ENCODE peak calls at places on chromosomes 3 and 15, in four cellular contexts. K, B, J and R are unnamed samples. For H3K9me3, the result is how much of the 10 kb centered on the place peaks cover.

GRCh38 chr3:127694467-127695215 is 21.9 kb downstream of the ABTB1 start:
- DNase-seq in K (peak), B (no peak), J (peak), R (peak)

GRCh38 chr15:62895139-62895866 is 147.2 kb upstream of the TPM1 start:
- DNase-seq in K (no peak), B (no peak), J (no peak), R (no peak)

GRCh38 chr3:147656023-147656422 is 246.9 kb downstream of the ZIC1 start:
- DNase-seq in K (no peak), B (no peak), J (no peak), R (no peak)

GRCh38 chr3:140630366-140630765 is 47.5 kb upstream of the TRIM42 start:
- DNase-seq in K (no peak), B (no peak), J (no peak), R (no peak)

GRCh38 chr3:159941043-159941994 is 47.3 kb upstream of the IL12A start:
- DNase-seq in K (no peak), B (no peak), J (no peak), R (no peak)

GRCh38 chr3:133994166-133994910 is 35.4 kb downstream of the SLCO2A1 start:
- DNase-seq in K (no peak), B (no peak), J (no peak), R (no peak)

GRCh38 chr3:98977520-98977919 is 76.0 kb upstream of the DCBLD2 start:
- DNase-seq in K (no peak), B (no peak), J (no peak), R (no peak)

GRCh38 chr3:8324727-8325126 is 176.9 kb upstream of the LMCD1 start:
- DNase-seq in K (peak), B (no peak), J (peak), R (peak)

GRCh38 chr3:171712168-171712938 is 97.9 kb downstream of the PLD1 start:
- DNase-seq in K (no peak), B (no peak), J (no peak), R (no peak)

GRCh38 chr15:70466305-70466704 is 297.1 kb downstream of the UACA start:
- DNase-seq in K (no peak), B (no peak), J (no peak), R (no peak)

GRCh38 chr3:192894676-192895075 is 23.0 kb downstream of the MB21D2 start:
- DNase-seq in K (no peak), B (no peak), J (no peak), R (no peak)

GRCh38 chr3:172708905-172709775 is 1.7 kb downstream of the NCEH1 start:
- DNase-seq in K (no peak), B (no peak), J (no peak), R (no peak)

GRCh38 chr15:25055356-25056068 is 100.7 kb downstream of the SNRPN start:
- DNase-seq in K (no peak), B (no peak), J (no peak), R (no peak)
- H3K9me3 ChIP-seq in K (half or more), B (half or more), J (half or more), R (half or more)

GRCh38 chr3:292038-292437 is 95.5 kb downstream of the CHL1 start:
- DNase-seq in K (no peak), B (no peak), J (no peak), R (no peak)

GRCh38 chr3:294096-294495 is 97.5 kb downstream of the CHL1 start:
- DNase-seq in K (no peak), B (no peak), J (no peak), R (no peak)

GRCh38 chr3:288383-288782 is 91.8 kb downstream of the CHL1 start:
- DNase-seq in K (no peak), B (no peak), J (no peak), R (no peak)

GRCh38 chr3:294581-294980 is 98.0 kb downstream of the CHL1 start:
- DNase-seq in K (no peak), B (no peak), J (no peak), R (no peak)

DNA sequence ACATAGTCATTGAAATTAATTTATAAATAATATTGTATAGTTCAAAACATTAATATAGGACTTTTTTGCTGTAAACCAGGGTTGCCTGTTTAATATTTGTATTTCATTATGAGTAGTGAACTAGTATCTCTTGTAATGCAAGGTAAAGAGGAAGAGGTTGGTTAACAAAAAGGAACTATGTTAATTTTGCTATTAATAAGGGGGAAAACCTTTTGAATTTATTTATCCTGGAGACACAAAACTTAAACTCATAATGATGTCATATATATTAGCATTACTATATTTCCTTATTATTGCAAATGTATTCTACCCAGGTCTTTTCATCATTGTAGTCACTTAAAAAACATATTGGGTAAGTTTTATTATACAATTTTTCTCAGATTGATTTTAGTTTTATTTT is 94.5 kb downstream of the CHL1 start:
- DNase-seq in K (no peak), B (no peak), J (no peak), R (no peak)
- H3K9me3 ChIP-seq in K (under half), B (under half), J (under half), R (under half)

GRCh38 chr3:25654576-25654975 is 10.1 kb downstream of the TOP2B start:
- DNase-seq in K (no peak), B (no peak), J (no peak), R (no peak)

GRCh38 chr3:25648925-25649828 is 15.5 kb downstream of the TOP2B start:
- DNase-seq in K (no peak), B (no peak), J (no peak), R (no peak)

GRCh38 chr3:25653322-25653721 is 11.4 kb downstream of the TOP2B start:
- DNase-seq in K (no peak), B (no peak), J (no peak), R (no peak)

GRCh38 chr3:25655659-25656058 is 9.0 kb downstream of the TOP2B start:
- DNase-seq in K (no peak), B (no peak), J (no peak), R (no peak)

GRCh38 chr3:25652921-25653320 is 11.8 kb downstream of the TOP2B start:
- DNase-seq in K (no peak), B (no peak), J (no peak), R (no peak)
- H3K9me3 ChIP-seq in K (under half), B (under half), J (under half), R (under half)

GRCh38 chr15:100255644-100256043 is 86.1 kb downstream of the ADAMTS17 start:
- DNase-seq in K (no peak), B (no peak), J (no peak), R (no peak)
- H3K9me3 ChIP-seq in K (under half), B (under half), J (under half), R (under half)